ENCODE peak calls at places on chromosome 1, in six cellular contexts. M is ovary, F is transverse colon, S is HCT116, A is adrenal gland, G is IMR-90. C is an unnamed sample.

GRCh38 chr1:65949230-65949626 is 156.5 kb downstream of the PDE4B start:
- DNase-seq in M (no peak), F (peak), S (no peak), A (no peak), G (no peak), C (peak)

GRCh38 chr1:17662296-17662695 is 92.8 kb upstream of the ACTL8 start:
- DNase-seq in M (no peak), F (no peak), S (no peak), A (no peak), G (no peak), C (no peak)

GRCh38 chr1:62716397-62716796 is 28.2 kb upstream of the DOCK7 start:
- DNase-seq in M (no peak), F (no peak), S (no peak), A (no peak), G (no peak), C (no peak)

GRCh38 chr1:32246888-32247273 is at the start of gene FAM167B:
- DNase-seq in M (no peak), F (peak), S (no peak), A (peak), G (peak), C (no peak)

GRCh38 chr1:83512371-83513004 is 486.4 kb downstream of the TTLL7 start:
- DNase-seq in M (no peak), F (no peak), S (no peak), A (no peak), G (no peak), C (no peak)

GRCh38 chr1:239722080-239722479 is 335.7 kb downstream of the CHRM3 start:
- DNase-seq in M (no peak), F (no peak), S (no peak), A (no peak), G (no peak), C (no peak)

GRCh38 chr1:224641030-224641429 is 24.9 kb downstream of the CNIH3 start:
- DNase-seq in M (no peak), F (peak), S (peak), A (no peak), G (no peak), C (no peak)

GRCh38 chr1:10975567-10976326 is 36.7 kb upstream of the TARDBP start:
- DNase-seq in M (no peak), F (peak), S (no peak), A (no peak), G (peak), C (peak)

GRCh38 chr1:115832651-115833050 is 8.3 kb downstream of the NHLH2 start:
- DNase-seq in M (no peak), F (no peak), S (no peak), A (no peak), G (no peak), C (no peak)

GRCh38 chr1:30757196-30757949 is at the start of gene LAPTM5:
- DNase-seq in M (no peak), F (peak), S (no peak), A (no peak), G (no peak), C (peak)

GRCh38 chr1:174954686-174955669 is 44.8 kb upstream of the CACYBP start:
- DNase-seq in M (no peak), F (no peak), S (no peak), A (no peak), G (no peak), C (no peak)

GRCh38 chr1:82153282-82153630 is 352.5 kb downstream of the ADGRL2 start:
- DNase-seq in M (no peak), F (no peak), S (no peak), A (no peak), G (no peak), C (no peak)

GRCh38 chr1:205458777-205459566 is 3.1 kb upstream of the BLACAT1 start:
- DNase-seq in M (no peak), F (no peak), S (no peak), A (peak), G (peak), C (no peak)

GRCh38 chr1:195714248-195714647 is 894.0 kb downstream of the KCNT2 start:
- DNase-seq in M (no peak), F (no peak), S (no peak), A (no peak), G (peak), C (no peak)

GRCh38 chr1:111444031-111444430 is 5.0 kb downstream of the WDR77 start:
- DNase-seq in M (no peak), F (no peak), S (no peak), A (no peak), G (no peak), C (no peak)

GRCh38 chr1:89475269-89475668 is 49.4 kb upstream of the LRRC8B start:
- DNase-seq in M (no peak), F (no peak), S (no peak), A (no peak), G (no peak), C (no peak)

GRCh38 chr1:186643600-186643999 is 36.6 kb downstream of the PTGS2 start:
- DNase-seq in M (no peak), F (no peak), S (no peak), A (no peak), G (peak), C (no peak)

GRCh38 chr1:92708368-92708950 is 76.4 kb downstream of the EVI5 start:
- DNase-seq in M (no peak), F (no peak), S (no peak), A (no peak), G (peak), C (no peak)

GRCh38 chr1:187476671-187477070 is 647.9 kb downstream of the PLA2G4A start:
- DNase-seq in M (no peak), F (no peak), S (no peak), A (no peak), G (peak), C (no peak)

GRCh38 chr1:234709473-234710279 is 99.7 kb upstream of the IRF2BP2 start:
- DNase-seq in M (no peak), F (peak), S (no peak), A (peak), G (no peak), C (peak)

GRCh38 chr1:175080030-175080429 is 12.4 kb downstream of the TNN start:
- DNase-seq in M (no peak), F (no peak), S (no peak), A (no peak), G (no peak), C (no peak)

GRCh38 chr1:93616221-93616995 is 65.2 kb downstream of the BCAR3 start:
- DNase-seq in M (no peak), F (peak), S (no peak), A (no peak), G (no peak), C (no peak)

GRCh38 chr1:3431266-3431665 is 23.2 kb upstream of the ARHGEF16 start:
- DNase-seq in M (no peak), F (no peak), S (no peak), A (no peak), G (no peak), C (no peak)

GRCh38 chr1:97621955-97622354 is 298.9 kb downstream of the DPYD start:
- DNase-seq in M (no peak), F (no peak), S (no peak), A (no peak), G (peak), C (no peak)

GRCh38 chr1:200035956-200036615 is 8.6 kb downstream of the NR5A2 start:
- DNase-seq in M (no peak), F (no peak), S (no peak), A (no peak), G (no peak), C (no peak)

GRCh38 chr1:180158149-180159147 is 3.8 kb downstream of the QSOX1 start:
- DNase-seq in M (no peak), F (peak), S (no peak), A (no peak), G (no peak), C (no peak)

GRCh38 chr1:11237364-11237755 is 25.0 kb downstream of the MTOR start:
- DNase-seq in M (no peak), F (no peak), S (no peak), A (no peak), G (no peak), C (no peak)

GRCh38 chr1:154327466-154328317 is 2.4 kb downstream of the ATP8B2 start:
- DNase-seq in M (peak), F (peak), S (no peak), A (no peak), G (no peak), C (no peak)

GRCh38 chr1:115874929-115875328 is 34.0 kb upstream of the NHLH2 start:
- DNase-seq in M (no peak), F (no peak), S (no peak), A (no peak), G (peak), C (no peak)

GRCh38 chr1:26913754-26914619 is at the start of gene NR0B2:
- DNase-seq in M (no peak), F (peak), S (no peak), A (peak), G (no peak), C (no peak)

GRCh38 chr1:44870096-44870495 is 27.0 kb upstream of the PTCH2 start:
- DNase-seq in M (no peak), F (no peak), S (no peak), A (no peak), G (no peak), C (no peak)

GRCh38 chr1:159089184-159089791 is 12.7 kb upstream of the AIM2 start:
- DNase-seq in M (no peak), F (no peak), S (no peak), A (no peak), G (no peak), C (no peak)

GRCh38 chr1:147669475-147670318 is 627 bp downstream of the ACP6 start:
- DNase-seq in M (peak), F (peak), S (no peak), A (peak), G (peak), C (peak)

GRCh38 chr1:66436378-66437135 is 97.4 kb upstream of the SGIP1 start:
- DNase-seq in M (no peak), F (no peak), S (peak), A (no peak), G (peak), C (no peak)

GRCh38 chr1:14878951-14879350 is 274.6 kb upstream of the TMEM51 start:
- DNase-seq in M (no peak), F (no peak), S (no peak), A (no peak), G (no peak), C (no peak)

GRCh38 chr1:90074137-90074536 is 79.2 kb downstream of the ZNF326 start:
- DNase-seq in M (no peak), F (no peak), S (no peak), A (no peak), G (no peak), C (no peak)

GRCh38 chr1:76901158-76901767 is 34.0 kb downstream of the ST6GALNAC5 start:
- DNase-seq in M (peak), F (no peak), S (peak), A (peak), G (peak), C (no peak)

GRCh38 chr1:27116697-27117096 is 38.2 kb downstream of the SLC9A1 start:
- DNase-seq in M (no peak), F (no peak), S (no peak), A (no peak), G (no peak), C (no peak)

DNA sequence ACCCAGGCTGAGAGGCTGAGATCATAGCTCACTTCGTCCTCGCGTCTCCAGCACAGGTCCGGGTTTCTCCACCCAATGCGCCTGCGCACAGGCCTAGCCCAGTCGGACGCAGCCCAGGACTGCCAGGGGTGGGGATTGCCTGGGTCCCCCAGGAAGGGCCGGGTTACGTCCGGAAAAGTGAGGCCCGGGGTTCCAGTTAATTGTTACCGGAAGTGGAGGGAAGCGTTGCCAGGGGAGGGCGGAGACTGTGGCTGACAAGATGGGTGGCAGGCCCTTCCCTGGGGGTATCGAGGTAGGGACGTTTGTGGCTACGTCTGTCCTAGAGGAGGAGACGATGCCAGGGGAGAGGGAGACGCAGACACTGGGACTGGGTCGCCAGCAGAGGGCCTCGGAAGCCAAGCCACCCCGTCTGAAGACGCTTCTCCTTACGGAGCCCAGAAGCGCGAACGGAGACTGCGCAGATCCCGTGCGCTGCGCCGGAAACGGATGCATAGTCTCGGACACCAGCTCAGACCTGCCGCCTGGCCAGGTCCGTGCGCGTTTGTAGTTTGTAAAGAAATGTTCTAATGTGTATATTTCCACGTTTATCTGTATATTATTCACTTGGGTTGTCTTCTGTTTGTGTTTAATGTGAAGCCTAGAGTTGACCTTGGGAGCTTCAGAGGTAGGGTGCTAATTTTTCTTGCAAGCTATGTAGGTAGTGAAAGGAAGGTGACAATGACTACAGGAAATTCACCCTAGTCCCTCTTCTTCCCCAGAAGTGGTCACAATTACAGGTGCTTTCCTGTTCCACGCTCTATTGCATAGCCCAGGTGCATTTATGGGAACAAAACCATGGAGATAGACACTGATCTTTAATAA is 7.3 kb downstream of the RSRP1 start:
- DNase-seq in M (peak), F (peak), S (peak), A (peak), G (peak), C (peak)
- TF ChIP-seq POLR2A in M (no peak), F (peak), S (peak), A (no peak), G (peak), C (no peak)

GRCh38 chr1:202016717-202017384 is 6.5 kb downstream of the ELF3 start:
- DNase-seq in M (no peak), F (peak), S (no peak), A (no peak), G (no peak), C (no peak)

GRCh38 chr1:202015677-202015952 is 5.2 kb downstream of the ELF3 start:
- DNase-seq in M (no peak), F (peak), S (no peak), A (no peak), G (no peak), C (no peak)

GRCh38 chr1:202017385-202018225 is 7.2 kb downstream of the ELF3 start:
- DNase-seq in M (no peak), F (peak), S (peak), A (no peak), G (no peak), C (no peak)

GRCh38 chr1:202014915-202015676 is 4.7 kb downstream of the ELF3 start:
- DNase-seq in M (no peak), F (peak), S (no peak), A (no peak), G (no peak), C (no peak)

GRCh38 chr1:202016022-202016624 is 5.7 kb downstream of the ELF3 start:
- DNase-seq in M (no peak), F (peak), S (no peak), A (no peak), G (peak), C (no peak)
- TF ChIP-seq POLR2A in M (no peak), F (peak), S (no peak), A (no peak), G (no peak), C (no peak)

GRCh38 chr1:212791261-212791675 is 309 bp downstream of the NSL1 start:
- DNase-seq in M (no peak), F (no peak), S (no peak), A (no peak), G (peak), C (no peak)

GRCh38 chr1:212797681-212798080 is 6.0 kb downstream of the TATDN3 start:
- DNase-seq in M (no peak), F (no peak), S (no peak), A (no peak), G (peak), C (no peak)

GRCh38 chr1:212792396-212792908 is 758 bp downstream of the TATDN3 start:
- DNase-seq in M (no peak), F (no peak), S (no peak), A (no peak), G (no peak), C (no peak)

GRCh38 chr1:212794561-212795014 is 2.9 kb downstream of the TATDN3 start:
- DNase-seq in M (no peak), F (no peak), S (no peak), A (no peak), G (no peak), C (no peak)

GRCh38 chr1:212791676-212792395 is at the start of the genes NSL1 and TATDN3:
- DNase-seq in M (peak), F (peak), S (peak), A (peak), G (peak), C (peak)
- TF ChIP-seq POLR2A in M (peak), F (peak), S (peak), A (peak), G (peak), C (no peak)

GRCh38 chr1:67753776-67754525 is 69.0 kb downstream of the GADD45A start:
- DNase-seq in M (no peak), F (no peak), S (peak), A (no peak), G (no peak), C (no peak)
- TF ChIP-seq POLR2A in M (no peak), F (no peak), S (no peak), A (no peak), G (no peak), C (no peak)

GRCh38 chr1:42145726-42146125 is 7.5 kb upstream of the GUCA2B start:
- DNase-seq in M (no peak), F (no peak), S (no peak), A (no peak), G (no peak), C (peak)
- TF ChIP-seq POLR2A in M (no peak), F (no peak), S (no peak), A (no peak), G (no peak), C (no peak)

GRCh38 chr1:99735852-99736251 is 30.6 kb downstream of the FRRS1 start:
- DNase-seq in M (no peak), F (no peak), S (no peak), A (no peak), G (no peak), C (no peak)

GRCh38 chr1:99740141-99740540 is 26.3 kb downstream of the FRRS1 start:
- DNase-seq in M (no peak), F (no peak), S (no peak), A (no peak), G (no peak), C (no peak)

GRCh38 chr1:99738858-99739465 is 27.5 kb downstream of the FRRS1 start:
- DNase-seq in M (no peak), F (no peak), S (no peak), A (no peak), G (no peak), C (no peak)

GRCh38 chr1:99731384-99731783 is 35.1 kb downstream of the FRRS1 start:
- DNase-seq in M (no peak), F (no peak), S (no peak), A (no peak), G (peak), C (no peak)

DNA sequence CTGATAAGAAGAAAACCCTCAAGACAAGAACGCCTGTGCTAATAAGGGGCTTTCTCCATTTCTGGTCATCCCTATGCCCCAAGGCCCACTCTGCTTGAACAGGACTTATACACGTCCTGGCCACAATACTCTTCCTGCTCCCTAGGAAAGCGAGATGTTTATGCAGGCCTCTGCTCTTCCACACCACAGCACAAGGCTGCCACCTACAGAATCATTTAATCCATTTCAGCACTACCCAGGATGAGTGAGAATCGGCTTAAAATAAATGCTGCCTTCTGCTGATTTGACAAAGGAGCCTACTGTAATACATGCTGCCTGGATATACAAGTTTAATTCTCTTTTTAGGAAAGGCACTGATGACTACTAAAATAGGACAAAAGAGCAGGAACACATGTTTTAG is 29.4 kb downstream of the FRRS1 start:
- DNase-seq in M (no peak), F (peak), S (peak), A (peak), G (peak), C (no peak)
- TF ChIP-seq POLR2A in M (no peak), F (no peak), S (no peak), A (no peak), G (no peak), C (no peak)

DNA sequence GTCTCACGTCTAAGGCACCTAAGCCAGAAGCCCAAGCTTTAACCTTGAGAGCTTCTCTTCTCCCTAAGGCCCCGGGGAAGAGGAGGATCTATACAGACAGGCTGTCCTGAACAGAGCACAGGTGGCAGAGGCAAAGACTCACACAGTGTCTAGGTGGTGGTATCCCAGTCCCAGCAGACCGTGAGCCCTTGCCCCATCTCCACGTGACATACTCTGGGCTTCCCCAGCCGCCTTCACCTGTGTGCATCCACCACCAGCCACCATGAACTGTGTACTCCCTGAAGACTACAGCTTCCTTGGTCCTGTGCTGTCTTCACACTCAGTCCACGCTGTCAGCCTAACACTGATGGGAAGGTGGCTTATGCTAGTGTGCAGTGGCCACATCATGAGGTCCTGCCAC is 31.7 kb downstream of the SZT2 start:
- DNase-seq in M (no peak), F (no peak), S (no peak), A (peak), G (no peak), C (no peak)
- TF ChIP-seq POLR2A in M (no peak), F (no peak), S (no peak), A (no peak), G (no peak), C (no peak)

GRCh38 chr1:167627865-167628641 is 2.0 kb upstream of the RCSD1 start:
- DNase-seq in M (no peak), F (peak), S (no peak), A (no peak), G (no peak), C (peak)
- TF ChIP-seq POLR2A in M (no peak), F (peak), S (no peak), A (no peak), G (no peak), C (no peak)

DNA sequence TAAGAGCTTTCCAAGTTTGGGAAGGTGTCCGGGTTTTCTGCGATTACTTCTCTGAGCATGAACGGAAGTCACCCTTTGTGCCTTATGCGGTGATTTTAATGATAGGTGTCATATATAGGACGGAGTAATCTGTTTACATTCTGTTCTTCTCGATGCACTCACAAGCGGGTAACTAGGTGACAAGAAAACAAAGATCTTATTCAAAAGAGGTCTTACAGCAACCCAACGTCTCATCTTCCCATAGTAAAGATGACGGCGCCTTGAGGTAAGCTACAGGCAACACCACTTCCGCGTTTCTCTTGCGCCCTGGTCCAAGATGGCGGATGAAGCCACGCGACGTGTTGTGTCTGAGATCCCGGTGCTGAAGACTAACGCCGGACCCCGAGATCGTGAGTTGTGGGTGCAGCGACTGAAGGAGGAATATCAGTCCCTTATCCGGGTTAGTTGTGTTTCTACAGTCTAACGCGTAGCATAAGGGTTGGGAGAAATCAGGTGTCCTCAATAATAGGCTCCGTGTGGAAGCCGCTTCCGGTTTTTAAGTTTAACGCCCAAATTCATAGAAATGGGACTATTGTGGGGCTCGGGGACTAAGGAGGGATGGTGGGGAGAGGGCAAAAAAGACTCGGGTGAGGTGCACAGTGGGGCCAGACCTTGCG is at the start of gene UFC1:
- DNase-seq in M (peak), F (peak), S (peak), A (peak), G (peak), C (peak)
- TF ChIP-seq POLR2A in M (peak), F (peak), S (no peak), A (no peak), G (peak), C (no peak)